ENCODE peak calls at places on chromosomes 6 and 20, in ten cellular contexts. E is stomach; M is psoas muscle; F is IMR-90; H is CD8-positive, alpha-beta T cell; D is Panc1; S is prostate gland; Q is PC-9; A is gastrocnemius medialis; G is pancreas. R is an unnamed sample.

GRCh38 chr20:10061641-10062040 is 26.9 kb downstream of the ANKEF1 start:
- DNase-seq in E (no peak), M (no peak), F (no peak), H (no peak), D (no peak), S (no peak), Q (no peak), A (no peak), G (no peak), R (no peak)

GRCh38 chr20:60070791-60071190 is 112.6 kb downstream of the CDH26 start:
- DNase-seq in E (no peak), M (no peak), F (no peak), H (no peak), D (no peak), S (no peak), Q (no peak), A (no peak), G (no peak), R (no peak)

GRCh38 chr20:21704408-21705385 is 767 bp upstream of the PAX1 start:
- DNase-seq in E (no peak), M (no peak), F (no peak), H (no peak), D (no peak), S (no peak), Q (no peak), A (no peak), G (no peak), R (no peak)

GRCh38 chr20:5654557-5654956 is 95.6 kb upstream of the SHLD1 start:
- DNase-seq in E (no peak), M (no peak), F (peak; percentile 97), H (no peak), D (peak; percentile 92), S (no peak), Q (peak; percentile 99), A (no peak), G (no peak), R (no peak)

GRCh38 chr6:3309391-3310050 is 50.8 kb downstream of the PSMG4 start:
- DNase-seq in E (no peak), M (no peak), F (no peak), H (no peak), D (no peak), S (no peak), Q (no peak), A (no peak), G (no peak), R (no peak)

GRCh38 chr6:3289664-3290055 is 30.9 kb downstream of the PSMG4 start:
- DNase-seq in E (no peak), M (no peak), F (no peak), H (no peak), D (no peak), S (no peak), Q (no peak), A (no peak), G (no peak), R (no peak)

GRCh38 chr6:94065707-94066337 is 646.5 kb upstream of the EPHA7 start:
- DNase-seq in E (no peak), M (no peak), F (no peak), H (no peak), D (no peak), S (no peak), Q (no peak), A (no peak), G (no peak), R (no peak)

GRCh38 chr20:6184086-6184485 is 61.3 kb upstream of the FERMT1 start:
- DNase-seq in E (no peak), M (no peak), F (no peak), H (no peak), D (no peak), S (no peak), Q (no peak), A (no peak), G (no peak), R (no peak)

DNA sequence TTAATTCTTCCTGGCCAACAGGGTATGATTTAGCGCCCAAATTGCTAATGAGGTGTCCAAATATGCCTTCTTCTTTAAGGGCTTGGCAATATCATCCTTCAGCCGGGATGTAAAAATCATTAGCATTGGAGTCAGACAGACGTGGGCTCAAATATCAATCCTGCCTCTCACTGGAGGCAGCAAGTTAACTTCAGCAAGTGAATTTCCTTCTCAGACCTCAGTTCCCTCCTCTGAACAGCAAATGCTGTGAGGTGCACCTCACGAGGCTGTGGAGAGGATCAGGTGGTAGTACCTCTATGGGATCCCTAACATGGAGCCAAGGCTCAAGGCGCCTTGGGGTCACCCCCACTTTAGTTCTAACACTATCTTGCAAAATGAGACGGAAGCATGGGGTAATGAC is 27.5 kb downstream of the NEDD9 start:
- DNase-seq in E (no peak), M (no peak), F (no peak), H (no peak), D (no peak), S (no peak), Q (no peak), A (no peak), G (no peak), R (no peak)
- H3K27ac ChIP-seq in E (no peak overlapping the region), M (no peak overlapping the region), F (no peak overlapping the region), H (no peak overlapping the region), D (no peak overlapping the region), S (no peak overlapping the region), Q (no peak overlapping the region), A (no peak overlapping the region), G (no peak overlapping the region), R (no peak overlapping the region)

DNA sequence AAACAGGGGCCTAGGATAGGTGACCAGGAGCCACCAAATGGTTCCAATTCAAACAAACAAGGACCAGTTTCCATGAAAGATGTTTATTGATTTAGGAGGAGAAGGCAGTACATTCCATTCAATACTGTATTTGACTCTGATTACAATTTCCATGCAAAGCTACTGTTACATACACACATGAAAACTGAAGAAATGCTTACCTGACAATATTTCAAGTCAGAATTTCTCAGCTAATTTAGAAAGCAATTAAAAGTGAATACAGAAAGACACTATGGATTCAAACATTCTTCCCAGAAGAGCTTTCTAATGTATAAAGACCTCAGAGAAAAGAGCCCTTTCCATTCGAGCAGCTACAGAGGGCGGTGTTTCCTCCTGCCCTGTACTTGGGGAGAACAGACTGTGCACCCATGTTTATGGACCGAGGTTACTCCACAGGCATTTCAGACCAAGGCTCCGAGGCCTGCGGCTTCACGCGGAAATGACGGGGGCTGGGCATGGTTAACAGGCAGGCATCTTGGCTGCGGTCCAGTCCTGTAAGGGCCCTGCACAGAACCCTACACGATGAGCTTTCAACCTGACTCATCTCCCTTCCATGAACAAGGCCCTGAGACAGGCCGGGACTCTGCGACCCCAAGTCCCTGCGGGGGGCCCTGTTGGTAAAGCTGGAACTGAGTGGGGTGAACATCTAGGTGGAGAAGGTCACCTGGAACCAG is 25.7 kb upstream of the TCFL5 start:
- DNase-seq in E (peak; percentile 67), M (peak; percentile 64), F (peak; percentile 96), H (peak; percentile 38), D (no peak), S (peak; percentile 74), Q (no peak), A (no peak), G (no peak), R (peak; percentile 61)
- TF ChIP-seq CTCF in E (no peak), M (no peak), F (peak; percentile 16), H (no peak), D (no peak), S (no peak), Q (no peak), A (no peak), G (no peak), R (no peak)

GRCh38 chr6:20463396-20463795 is 61.7 kb downstream of the E2F3 start:
- DNase-seq in E (no peak), M (no peak), F (no peak), H (no peak), D (no peak), S (no peak), Q (no peak), A (no peak), G (no peak), R (no peak)

GRCh38 chr6:20467437-20467836 is 65.8 kb downstream of the E2F3 start:
- DNase-seq in E (no peak), M (no peak), F (no peak), H (no peak), D (no peak), S (no peak), Q (no peak), A (no peak), G (no peak), R (no peak)

GRCh38 chr6:20464041-20464440 is 62.4 kb downstream of the E2F3 start:
- DNase-seq in E (no peak), M (no peak), F (no peak), H (no peak), D (no peak), S (no peak), Q (no peak), A (no peak), G (no peak), R (no peak)

GRCh38 chr6:20468179-20468578 is 66.1 kb upstream of the CDKAL1 start:
- DNase-seq in E (no peak), M (no peak), F (no peak), H (no peak), D (no peak), S (no peak), Q (no peak), A (no peak), G (no peak), R (no peak)

DNA sequence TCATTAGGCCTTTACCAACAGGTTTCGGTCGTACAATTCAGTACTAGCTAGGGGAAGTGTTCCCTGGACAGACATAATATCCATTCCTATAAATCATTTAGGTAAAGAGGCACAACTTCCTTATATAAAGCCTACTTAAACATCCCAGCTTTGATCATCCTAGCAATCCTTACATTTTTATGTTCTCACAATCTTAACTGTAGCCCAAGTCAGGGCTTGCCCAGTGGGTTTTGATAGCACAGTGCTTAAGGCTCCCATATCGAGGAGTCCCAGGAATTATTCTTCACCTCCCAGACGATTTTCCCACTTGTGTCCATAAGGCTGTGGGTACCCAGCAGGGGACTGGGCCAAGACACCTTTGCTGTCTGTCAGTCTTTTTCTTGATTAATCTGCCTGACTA is 63.2 kb downstream of the E2F3 start:
- DNase-seq in E (no peak), M (no peak), F (no peak), H (no peak), D (no peak), S (no peak), Q (no peak), A (no peak), G (no peak), R (no peak)
- H3K4me1 ChIP-seq in E (no peaks in the 10 kb centered on the region), M (no peaks in the 10 kb centered on the region), F (no peaks in the 10 kb centered on the region), H (no peaks in the 10 kb centered on the region), D (peaks cover 4% of the 10 kb centered on the region), S (no peaks in the 10 kb centered on the region), Q (no peaks in the 10 kb centered on the region), A (no peaks in the 10 kb centered on the region), G (no peaks in the 10 kb centered on the region), R (no peaks in the 10 kb centered on the region)

DNA sequence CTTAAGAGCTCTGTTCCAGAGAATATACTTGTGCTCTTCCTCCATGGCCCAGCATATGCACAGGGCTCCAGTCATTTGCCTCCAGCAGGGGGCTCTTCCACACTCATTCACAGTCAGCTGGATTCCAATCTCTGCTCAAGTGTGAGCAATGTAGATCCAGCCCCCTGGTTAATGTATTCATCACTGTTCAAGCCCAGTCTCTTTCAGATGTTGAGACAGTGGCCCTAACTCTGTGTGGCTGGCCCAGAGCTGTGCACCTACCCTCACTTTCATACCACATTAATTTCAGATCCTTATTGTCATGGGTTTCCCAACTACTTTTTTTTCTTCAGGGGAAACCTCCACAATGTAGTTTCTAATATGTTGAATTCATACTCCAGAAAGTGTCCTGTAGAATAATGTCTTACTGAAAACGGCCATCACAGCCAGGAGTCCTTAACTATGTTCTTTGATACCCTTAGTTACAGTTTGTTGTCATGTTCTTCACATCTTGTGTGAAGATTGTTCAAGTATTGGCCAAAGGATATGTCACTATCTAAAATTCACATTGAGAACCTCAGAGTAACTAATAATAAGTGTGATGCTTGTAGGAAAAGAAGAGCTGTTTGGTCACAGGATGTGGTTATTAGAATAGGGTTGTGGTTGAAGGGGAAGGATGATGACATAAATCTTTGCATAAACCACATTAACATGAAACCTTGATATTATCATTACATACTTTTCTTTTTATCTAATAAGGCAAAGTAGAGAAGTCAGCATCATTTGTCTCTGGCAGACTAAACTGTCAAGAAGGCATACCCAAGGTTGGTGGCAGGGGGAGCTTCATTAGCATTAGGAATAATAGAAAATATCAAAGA is 14.4 kb upstream of the HLA-DQA1 start:
- DNase-seq in E (no peak), M (peak; percentile 57), F (peak; percentile 28), H (peak; percentile 48), D (no peak), S (no peak), Q (no peak), A (no peak), G (no peak), R (no peak)
- H3K27ac ChIP-seq in E (no peak overlapping the region), M (no peak overlapping the region), F (no peak overlapping the region), H (peak overlapping the region; percentile 60), D (no peak overlapping the region), S (no peak overlapping the region), Q (no peak overlapping the region), A (no peak overlapping the region), G (no peak overlapping the region), R (no peak overlapping the region)